ENCODE peak calls at places on chromosomes 11 and 22, in five cellular contexts. Z, R, Y, B and W are unnamed samples. For H3K27me3, the result is how much of the 10 kb centered on the place peaks cover.

GRCh38 chr11:77506857-77507256 is 33.0 kb upstream of the PAK1 start:
- DNase-seq in Y (no peak), R (no peak), B (no peak), Z (no peak), W (no peak)

GRCh38 chr11:96088914-96089313 is 165.0 kb upstream of the MTMR2 start:
- DNase-seq in Y (no peak), Z (no peak), R (no peak), B (no peak), W (no peak)

GRCh38 chr11:78752528-78752927 is 177.9 kb upstream of the NARS2 start:
- DNase-seq in B (no peak), R (no peak), Z (no peak), Y (no peak), W (no peak)

GRCh38 chr11:122646549-122647340 is 8.8 kb upstream of the UBASH3B start:
- DNase-seq in Z (no peak), Y (no peak), B (no peak), R (no peak), W (no peak)

GRCh38 chr11:103433976-103434375 is 324.8 kb downstream of the DYNC2H1 start:
- DNase-seq in R (no peak), B (no peak), Z (no peak), Y (no peak), W (no peak)

GRCh38 chr11:36126703-36127102 is 162.5 kb downstream of the COMMD9 start:
- DNase-seq in R (no peak), B (no peak), Y (no peak), Z (no peak), W (no peak)

GRCh38 chr11:33542921-33543320 is 157.7 kb downstream of the C11orf91 start:
- DNase-seq in R (peak), Z (peak), B (peak), Y (no peak), W (no peak)

GRCh38 chr22:27197071-27197470 is 539.7 kb downstream of the MIAT start:
- DNase-seq in R (no peak), Z (no peak), Y (no peak), B (no peak), W (no peak)

GRCh38 chr11:9906043-9906791 is 242.3 kb downstream of the SWAP70 start:
- DNase-seq in Z (no peak), B (no peak), Y (no peak), R (no peak), W (no peak)

GRCh38 chr11:125402436-125402835 is 93.6 kb downstream of the FEZ1 start:
- DNase-seq in B (no peak), Z (no peak), R (no peak), Y (no peak), W (peak)
- H3K27me3 ChIP-seq in B (under half), Z (half or more), R (under half), Y (under half), W (half or more)

GRCh38 chr11:63766501-63767270 is 1.9 kb downstream of the ZFTA start:
- DNase-seq in Y (no peak), R (no peak), Z (no peak), B (no peak), W (no peak)
- H3K4me3 ChIP-seq in Y (peak), R (no peak), Z (no peak), B (peak), W (peak)

GRCh38 chr11:110347660-110348059 is 51.2 kb upstream of the RDX start:
- DNase-seq in B (no peak), Y (no peak), Z (no peak), R (no peak), W (no peak)

GRCh38 chr11:110355011-110355744 is 58.8 kb upstream of the RDX start:
- DNase-seq in R (peak), B (no peak), Z (no peak), Y (no peak), W (no peak)

GRCh38 chr11:110345756-110346155 is 49.3 kb upstream of the RDX start:
- DNase-seq in R (no peak), Y (no peak), B (no peak), Z (no peak), W (no peak)

GRCh38 chr11:110349109-110349996 is 52.9 kb upstream of the RDX start:
- DNase-seq in B (no peak), Z (no peak), R (no peak), Y (no peak), W (no peak)
- H3K27me3 ChIP-seq in B (under half), Z (under half), R (under half), Y (under half), W (under half)

GRCh38 chr11:521179-521688 is 14.1 kb downstream of the HRAS start:
- DNase-seq in Y (no peak), Z (no peak), R (no peak), B (no peak), W (no peak)

GRCh38 chr11:520428-521178 is 13.6 kb upstream of the RNH1 start:
- DNase-seq in B (no peak), R (no peak), Y (no peak), Z (no peak), W (no peak)

GRCh38 chr11:515131-515530 is 8.1 kb upstream of the RNH1 start:
- DNase-seq in B (no peak), Y (no peak), Z (no peak), R (no peak), W (no peak)

GRCh38 chr11:516400-516799 is 9.4 kb upstream of the RNH1 start:
- DNase-seq in B (no peak), R (no peak), Z (no peak), Y (no peak), W (no peak)

DNA sequence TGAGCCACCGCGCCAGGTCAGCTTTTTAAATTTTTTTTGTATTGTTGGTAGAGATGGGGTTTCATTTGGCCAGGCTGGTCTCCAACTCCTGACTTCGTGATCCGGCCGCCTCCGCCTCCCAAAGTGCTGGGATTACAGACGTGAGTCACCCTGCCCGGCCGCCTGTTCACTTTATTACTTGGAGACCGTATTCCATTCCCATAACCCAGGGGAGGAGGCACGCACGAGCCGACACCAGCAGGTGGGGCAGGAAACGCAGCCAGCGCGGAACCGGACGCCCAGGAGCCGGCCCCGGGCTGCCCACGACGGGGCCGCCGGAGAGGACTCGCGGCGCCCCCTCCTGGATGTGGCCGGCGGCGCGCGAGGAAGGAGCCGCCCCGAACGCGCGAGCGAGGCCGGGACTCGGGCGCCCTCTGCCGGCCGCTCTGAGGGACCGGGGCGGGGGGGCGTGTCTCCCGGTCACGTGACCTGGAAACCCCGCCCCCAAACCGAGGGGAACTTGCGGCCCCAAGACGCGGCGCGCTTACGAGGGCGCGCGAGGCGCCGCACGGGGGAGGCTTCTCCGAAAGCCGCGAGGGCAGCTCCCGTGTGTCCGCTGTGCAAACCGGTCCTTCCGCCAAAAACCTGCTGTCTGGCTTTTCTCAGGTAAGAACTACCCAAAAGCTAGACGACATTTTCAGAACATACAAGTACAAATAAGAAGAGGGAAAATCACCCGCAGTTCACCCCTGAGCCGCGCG is 11.6 kb upstream of the RNH1 start:
- DNase-seq in Y (peak), B (peak), Z (peak), R (peak), W (peak)
- H3K4me3 ChIP-seq in Y (peak), B (peak), Z (peak), R (no peak), W (peak)

GRCh38 chr11:11000546-11001283 is 142.9 kb upstream of the ZBED5 start:
- DNase-seq in Z (no peak), R (no peak), Y (peak), B (no peak), W (no peak)

GRCh38 chr11:11003226-11003625 is 145.4 kb upstream of the ZBED5 start:
- DNase-seq in Y (no peak), B (no peak), R (no peak), Z (no peak), W (no peak)

GRCh38 chr11:10993640-10994039 is 135.8 kb upstream of the ZBED5 start:
- DNase-seq in R (no peak), B (no peak), Y (no peak), Z (no peak), W (no peak)

GRCh38 chr11:10996678-10997077 is 138.8 kb upstream of the ZBED5 start:
- DNase-seq in R (no peak), Z (no peak), B (no peak), Y (no peak), W (no peak)

GRCh38 chr11:10998674-10999073 is 140.8 kb upstream of the ZBED5 start:
- DNase-seq in R (no peak), Y (no peak), Z (no peak), B (no peak), W (no peak)
- H3K27me3 ChIP-seq in R (under half), Y (under half), Z (under half), B (under half), W (under half)

DNA sequence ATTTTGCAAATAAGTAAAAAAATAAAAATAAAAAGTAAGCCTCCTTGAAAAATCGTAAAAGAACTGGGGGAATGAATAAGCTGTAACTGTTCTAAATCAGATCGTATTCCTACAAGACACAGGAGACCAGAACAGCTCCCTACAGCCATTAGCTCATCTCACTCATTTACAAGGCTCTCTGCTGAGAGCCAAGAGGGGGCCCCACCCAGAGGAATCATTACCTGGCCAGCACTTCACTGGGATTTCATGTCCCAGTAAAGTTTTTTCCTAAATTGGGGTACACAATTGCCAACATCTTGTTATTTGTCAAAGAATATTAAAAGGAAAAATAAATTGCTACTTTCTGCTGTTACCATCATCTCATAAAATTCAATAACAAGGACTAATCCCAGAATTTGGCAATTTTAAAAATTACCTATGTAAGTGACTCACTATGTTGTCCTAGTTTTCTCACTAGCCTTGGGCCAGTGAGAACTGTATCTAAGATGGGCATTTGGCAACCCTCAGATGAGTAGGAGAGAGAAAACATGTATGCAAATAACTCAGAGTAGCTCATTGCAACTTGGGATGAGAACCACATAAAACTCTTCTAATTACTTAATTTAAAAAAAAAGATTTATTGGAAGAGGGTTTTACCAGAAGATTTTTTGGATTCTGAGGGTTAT is 18.4 kb upstream of the SMTN start:
- DNase-seq in R (no peak), Y (no peak), Z (no peak), B (no peak), W (no peak)
- H3K4me3 ChIP-seq in R (no peak), Y (no peak), Z (no peak), B (no peak), W (no peak)

DNA sequence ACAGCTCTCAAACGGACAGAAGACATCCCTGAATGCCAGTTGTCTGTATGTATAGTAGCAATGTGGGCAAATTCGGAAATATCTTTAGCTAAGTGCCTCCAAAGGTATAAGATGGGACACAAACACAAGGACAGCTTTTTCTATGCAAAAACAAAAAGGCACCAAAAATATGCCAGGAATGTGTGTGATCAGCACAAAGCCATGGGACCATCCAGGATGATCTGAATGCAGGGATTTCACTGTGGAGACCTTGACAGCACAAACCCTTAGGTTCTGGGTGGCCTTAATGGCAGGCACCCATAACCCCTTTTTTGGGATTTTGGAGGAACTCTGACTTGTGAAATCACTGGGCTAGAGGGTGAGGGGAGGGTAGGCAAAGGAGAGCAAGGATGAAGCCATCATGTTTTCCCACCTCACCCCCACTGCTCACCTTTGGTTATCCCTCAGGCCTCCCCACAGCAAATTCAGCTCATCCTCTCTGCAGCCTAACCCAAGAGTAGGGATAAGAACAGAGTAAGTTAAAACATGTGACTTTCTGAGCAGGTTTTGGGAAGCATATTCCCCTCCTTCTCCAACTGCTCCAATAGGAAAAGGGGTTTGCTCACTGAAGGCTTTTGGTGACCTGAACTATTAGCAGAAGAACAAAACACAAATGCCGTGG is 154.6 kb downstream of the SNX19 start:
- DNase-seq in Y (no peak), R (no peak), Z (no peak), B (no peak), W (no peak)
- H3K27me3 ChIP-seq in Y (under half), R (under half), Z (under half), B (under half), W (under half)

DNA sequence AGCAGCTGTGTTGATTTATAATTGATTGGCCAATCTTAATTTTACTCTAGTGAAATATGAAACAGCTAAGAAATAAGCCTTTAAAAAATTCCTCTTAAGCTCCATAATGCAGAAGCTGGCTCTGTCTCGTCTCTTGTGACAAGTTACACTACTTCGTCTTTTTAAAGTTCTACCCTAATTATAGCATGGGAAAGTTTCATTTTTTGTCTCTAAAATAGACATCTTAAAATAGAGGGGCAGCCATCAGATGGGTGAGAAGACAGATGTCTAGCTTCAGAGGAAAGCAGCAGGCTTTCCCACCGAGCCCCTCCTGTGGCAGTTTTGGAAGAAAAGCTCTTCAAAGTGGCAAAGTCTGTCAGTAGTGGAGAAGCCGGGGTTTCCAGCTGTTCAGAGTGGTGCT is 39.5 kb downstream of the XRRA1 start:
- DNase-seq in Y (no peak), Z (no peak), R (no peak), B (no peak), W (no peak)
- H3K4me3 ChIP-seq in Y (no peak), Z (no peak), R (no peak), B (no peak), W (no peak)

GRCh38 chr11:124577664-124578427 is 8.0 kb downstream of the OR8A1 start:
- DNase-seq in B (no peak), R (no peak), Y (no peak), Z (no peak), W (no peak)
- H3K27me3 ChIP-seq in B (under half), R (under half), Y (under half), Z (under half), W (under half)